ENCODE peak calls at places on chromosomes 12 and 14, in eight cellular contexts. Z is Peyer's patch, C is lung, X is neuronal stem cell, S is adrenal gland, Y is cardiac fibroblast, B is cardiac muscle cell, M is HFF-Myc. L is an unnamed sample.

GRCh38 chr12:69985656-69986055 is 160.6 kb downstream of the MYRFL start:
- DNase-seq in Z (no peak), C (no peak), X (no peak), S (peak), Y (no peak), B (no peak), M (no peak), L (peak)

GRCh38 chr12:94273272-94273671 is 124.9 kb downstream of the PLXNC1 start:
- DNase-seq in Z (no peak), C (no peak), X (no peak), S (no peak), Y (no peak), B (no peak), M (no peak), L (no peak)

GRCh38 chr14:35818346-35819115 is 7.6 kb upstream of the BRMS1L start:
- DNase-seq in Z (no peak), C (no peak), X (no peak), S (peak), Y (peak), B (peak), M (peak), L (peak)

GRCh38 chr14:68174446-68174845 is 354.9 kb downstream of the RAD51B start:
- DNase-seq in Z (no peak), C (no peak), X (no peak), S (no peak), Y (no peak), B (no peak), M (no peak), L (no peak)

GRCh38 chr14:80636071-80636470 is 305.5 kb downstream of the CEP128 start:
- DNase-seq in Z (no peak), C (no peak), X (no peak), S (no peak), Y (peak), B (no peak), M (no peak), L (peak)

GRCh38 chr14:87896393-87897380 is 96.3 kb downstream of the GALC start:
- DNase-seq in Z (no peak), C (no peak), X (peak), S (peak), Y (peak), B (peak), M (peak), L (peak)

GRCh38 chr14:89890589-89890988 is 63.9 kb downstream of the EFCAB11 start:
- DNase-seq in Z (no peak), C (no peak), X (no peak), S (no peak), Y (no peak), B (no peak), M (no peak), L (no peak)

GRCh38 chr14:75141967-75142366 is 15.1 kb upstream of the NEK9 start:
- DNase-seq in Z (no peak), C (no peak), X (no peak), S (no peak), Y (peak), B (peak), M (no peak), L (no peak)

GRCh38 chr14:98512501-98513251 is 759.3 kb downstream of the BCL11B start:
- DNase-seq in Z (no peak), C (no peak), X (no peak), S (no peak), Y (no peak), B (no peak), M (no peak), L (no peak)

GRCh38 chr12:1882850-1883470 is 35.5 kb downstream of the CACNA2D4 start:
- DNase-seq in Z (no peak), C (no peak), X (no peak), S (no peak), Y (no peak), B (no peak), M (no peak), L (no peak)

GRCh38 chr14:68392393-68393085 is 400.3 kb downstream of the ZFP36L1 start:
- DNase-seq in Z (no peak), C (peak), X (peak), S (peak), Y (peak), B (peak), M (no peak), L (no peak)

GRCh38 chr12:54033980-54034783 is 1.3 kb downstream of the HOXC5 start:
- DNase-seq in Z (no peak), C (no peak), X (no peak), S (no peak), Y (no peak), B (no peak), M (no peak), L (peak)

GRCh38 chr12:22529281-22530060 is 14.9 kb downstream of the C2CD5 start:
- DNase-seq in Z (no peak), C (no peak), X (no peak), S (no peak), Y (peak), B (no peak), M (peak), L (peak)

GRCh38 chr12:5905757-5906156 is 39.3 kb downstream of the ANO2 start:
- DNase-seq in Z (no peak), C (no peak), X (no peak), S (no peak), Y (no peak), B (no peak), M (no peak), L (no peak)

GRCh38 chr12:124915249-124916236 is 1.1 kb upstream of the UBC start:
- DNase-seq in Z (peak), C (peak), X (no peak), S (no peak), Y (peak), B (peak), M (no peak), L (peak)

GRCh38 chr14:88790501-88791251 is 2.1 kb downstream of the EML5 start:
- DNase-seq in Z (no peak), C (no peak), X (no peak), S (no peak), Y (no peak), B (no peak), M (no peak), L (no peak)

GRCh38 chr12:5417500-5417899 is 14.4 kb upstream of the NTF3 start:
- DNase-seq in Z (no peak), C (no peak), X (no peak), S (no peak), Y (no peak), B (no peak), M (no peak), L (no peak)

GRCh38 chr12:47755655-47756562 is 2.8 kb downstream of the RAPGEF3 start:
- DNase-seq in Z (no peak), C (no peak), X (no peak), S (no peak), Y (no peak), B (no peak), M (no peak), L (no peak)

GRCh38 chr14:104370256-104370870 is 209.2 kb upstream of the C14orf180 start:
- DNase-seq in Z (no peak), C (no peak), X (no peak), S (no peak), Y (no peak), B (peak), M (no peak), L (peak)

GRCh38 chr12:106246891-106247730 is 709 bp downstream of the CKAP4 start:
- DNase-seq in Z (peak), C (peak), X (peak), S (peak), Y (peak), B (peak), M (no peak), L (no peak)

GRCh38 chr12:120180975-120181374 is 13.5 kb downstream of the GCN1 start:
- DNase-seq in Z (no peak), C (no peak), X (no peak), S (no peak), Y (no peak), B (no peak), M (no peak), L (no peak)

GRCh38 chr12:99372257-99372933 is 275.2 kb upstream of the GARIN6 start:
- DNase-seq in Z (no peak), C (no peak), X (no peak), S (no peak), Y (no peak), B (no peak), M (no peak), L (no peak)

GRCh38 chr12:85016423-85016822 is 19.7 kb downstream of the TSPAN19 start:
- DNase-seq in Z (no peak), C (no peak), X (no peak), S (no peak), Y (peak), B (no peak), M (peak), L (no peak)

GRCh38 chr12:17579148-17580026 is 510.6 kb downstream of the RERGL start:
- DNase-seq in Z (no peak), C (no peak), X (no peak), S (no peak), Y (no peak), B (peak), M (no peak), L (no peak)

GRCh38 chr12:67667276-67668073 is 18.9 kb downstream of the DYRK2 start:
- DNase-seq in Z (no peak), C (peak), X (no peak), S (peak), Y (peak), B (no peak), M (no peak), L (no peak)

GRCh38 chr14:101757839-101758211 is 3.7 kb upstream of the PPP2R5C start:
- DNase-seq in Z (no peak), C (no peak), X (no peak), S (no peak), Y (no peak), B (no peak), M (no peak), L (no peak)

GRCh38 chr14:64541261-64541970 is 875 bp downstream of the HSPA2 start:
- DNase-seq in Z (no peak), C (no peak), X (no peak), S (peak), Y (no peak), B (no peak), M (no peak), L (no peak)

GRCh38 chr12:48995061-48995879 is 3.9 kb downstream of the DDN start:
- DNase-seq in Z (peak), C (peak), X (peak), S (peak), Y (peak), B (peak), M (no peak), L (peak)

GRCh38 chr12:55019784-55020183 is at the start of gene NEUROD4:
- DNase-seq in Z (no peak), C (peak), X (peak), S (peak), Y (peak), B (peak), M (peak), L (peak)

GRCh38 chr12:129911437-129912049 is 7.7 kb upstream of the TMEM132D start:
- DNase-seq in Z (no peak), C (no peak), X (peak), S (peak), Y (peak), B (peak), M (no peak), L (peak)

GRCh38 chr14:104081951-104082464 is 3.5 kb upstream of the ASPG start:
- DNase-seq in Z (no peak), C (no peak), X (no peak), S (peak), Y (no peak), B (no peak), M (no peak), L (no peak)

GRCh38 chr14:95516554-95517209 is at the start of gene SYNE3:
- DNase-seq in Z (peak), C (no peak), X (no peak), S (peak), Y (peak), B (peak), M (no peak), L (peak)

DNA sequence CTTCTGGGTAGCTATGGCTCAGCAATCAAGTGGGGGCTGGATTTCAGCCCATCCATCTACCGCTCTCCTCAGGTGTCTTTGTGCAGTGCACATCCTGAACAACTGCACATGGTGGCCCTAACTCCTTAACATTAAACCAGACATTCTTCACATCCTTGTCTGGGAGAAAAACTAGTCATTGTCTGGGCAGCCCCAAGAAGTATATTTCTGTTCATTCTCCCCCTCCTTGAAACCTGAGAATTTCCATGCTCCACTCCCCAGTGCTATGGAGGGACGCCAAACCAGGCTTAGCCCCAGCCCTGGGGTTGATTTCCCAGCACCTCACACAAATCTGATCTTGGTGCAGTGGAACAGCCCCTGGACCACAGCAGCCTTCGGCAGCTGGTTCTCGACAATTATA is 13.4 kb downstream of the MYL2 start:
- DNase-seq in Z (no peak), C (no peak), X (no peak), S (no peak), Y (peak), B (no peak), M (no peak), L (no peak)
- H3K4me3 ChIP-seq in Z (no peak), C (no peak), X (no peak), S (no peak), Y (no peak), B (no peak), M (no peak), L (no peak)

GRCh38 chr12:51820721-51821422 is 27.6 kb downstream of the FIGNL2 start:
- DNase-seq in Z (peak), C (no peak), X (peak), S (no peak), Y (peak), B (peak), M (no peak), L (peak)

GRCh38 chr12:51821423-51822260 is 26.9 kb downstream of the FIGNL2 start:
- DNase-seq in Z (no peak), C (no peak), X (no peak), S (no peak), Y (no peak), B (no peak), M (no peak), L (peak)

GRCh38 chr12:51818086-51818485 is 30.4 kb downstream of the FIGNL2 start:
- DNase-seq in Z (no peak), C (no peak), X (no peak), S (no peak), Y (no peak), B (no peak), M (no peak), L (no peak)

GRCh38 chr12:51818567-51819300 is 29.8 kb downstream of the FIGNL2 start:
- DNase-seq in Z (no peak), C (no peak), X (no peak), S (no peak), Y (peak), B (no peak), M (peak), L (no peak)

DNA sequence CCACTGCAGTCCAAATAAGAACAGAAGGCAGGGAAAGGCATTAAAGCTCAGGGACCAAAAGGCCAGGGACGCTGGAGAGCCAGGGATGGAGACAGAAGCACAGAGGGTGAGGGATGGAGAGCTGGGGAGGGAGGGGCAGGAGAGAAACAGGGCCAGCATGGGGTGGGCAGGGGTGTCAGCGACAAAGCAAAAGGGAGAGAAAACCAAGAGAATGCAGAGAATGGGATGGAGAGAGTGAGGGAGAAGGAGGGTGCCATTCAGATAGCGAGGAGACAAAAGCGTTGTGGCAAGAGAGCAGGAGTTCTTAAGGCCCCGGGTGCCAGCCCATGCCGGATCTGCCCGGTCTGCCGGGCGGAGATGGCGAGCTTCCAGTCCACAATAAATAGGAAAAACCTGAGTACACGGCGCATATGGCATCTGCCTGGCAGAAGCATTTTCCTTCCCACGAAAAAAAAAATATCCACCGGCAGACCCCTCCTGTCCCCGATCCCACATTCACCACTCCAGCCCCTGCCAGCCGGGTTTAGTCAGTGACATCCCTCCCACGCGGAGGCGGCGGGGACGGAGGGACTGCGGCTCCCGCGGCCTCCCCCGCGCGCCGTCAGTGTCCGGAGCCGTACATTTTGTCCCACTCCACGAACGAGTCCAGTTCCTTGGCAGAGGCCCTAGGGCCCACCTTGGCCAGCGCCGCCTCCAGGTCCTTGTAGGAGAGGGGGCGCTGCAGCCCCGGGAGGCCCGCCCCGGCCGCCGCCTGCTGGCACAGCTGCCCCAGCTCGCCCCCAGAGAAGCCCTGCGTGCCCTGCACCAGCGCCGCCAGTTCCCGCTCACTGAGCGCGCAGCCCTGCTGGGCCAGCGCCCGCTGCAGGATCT is 28.4 kb downstream of the FIGNL2 start:
- DNase-seq in Z (peak), C (no peak), X (no peak), S (no peak), Y (no peak), B (no peak), M (no peak), L (no peak)
- H3K4me3 ChIP-seq in Z (peak), C (no peak), X (peak), S (no peak), Y (peak), B (peak), M (no peak), L (peak)

GRCh38 chr14:52052289-52052943 is 16.4 kb downstream of the NID2 start:
- DNase-seq in Z (no peak), C (no peak), X (no peak), S (no peak), Y (peak), B (no peak), M (no peak), L (no peak)
- H3K4me3 ChIP-seq in Z (no peak), C (no peak), X (no peak), S (no peak), Y (no peak), B (peak), M (no peak), L (no peak)

GRCh38 chr14:52948039-52948438 is 2.8 kb downstream of the FERMT2 start:
- DNase-seq in Z (no peak), C (no peak), X (no peak), S (no peak), Y (no peak), B (no peak), M (no peak), L (no peak)

GRCh38 chr14:52948836-52949235 is 2.0 kb downstream of the FERMT2 start:
- DNase-seq in Z (no peak), C (no peak), X (no peak), S (no peak), Y (no peak), B (no peak), M (no peak), L (peak)

GRCh38 chr14:52949711-52950409 is 990 bp downstream of the FERMT2 start:
- DNase-seq in Z (no peak), C (peak), X (no peak), S (no peak), Y (peak), B (peak), M (no peak), L (peak)

GRCh38 chr14:52950410-52950897 is 396 bp downstream of the FERMT2 start:
- DNase-seq in Z (no peak), C (peak), X (peak), S (peak), Y (peak), B (peak), M (peak), L (peak)

DNA sequence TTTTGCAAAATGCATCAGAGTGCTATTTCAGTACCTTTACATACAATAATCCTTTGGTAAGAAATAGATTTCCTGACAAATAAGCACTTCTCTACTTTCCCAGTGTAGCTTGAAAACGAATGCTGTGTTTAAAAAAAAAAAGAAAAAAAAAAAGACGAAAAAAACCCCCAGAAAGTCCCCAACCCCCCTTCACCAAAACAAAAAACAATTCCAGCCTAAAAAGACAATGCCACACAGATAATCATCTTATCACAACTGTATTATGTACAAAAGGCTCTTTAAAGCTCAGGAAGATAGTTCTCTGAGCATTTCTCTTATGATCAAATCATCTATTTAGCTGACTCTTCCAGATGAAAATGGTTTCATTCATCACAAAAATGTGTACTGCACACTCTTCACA is 1.6 kb downstream of the FERMT2 start:
- DNase-seq in Z (no peak), C (no peak), X (no peak), S (no peak), Y (no peak), B (no peak), M (no peak), L (no peak)
- H3K4me3 ChIP-seq in Z (peak), C (no peak), X (no peak), S (peak), Y (peak), B (peak), M (peak), L (peak)

DNA sequence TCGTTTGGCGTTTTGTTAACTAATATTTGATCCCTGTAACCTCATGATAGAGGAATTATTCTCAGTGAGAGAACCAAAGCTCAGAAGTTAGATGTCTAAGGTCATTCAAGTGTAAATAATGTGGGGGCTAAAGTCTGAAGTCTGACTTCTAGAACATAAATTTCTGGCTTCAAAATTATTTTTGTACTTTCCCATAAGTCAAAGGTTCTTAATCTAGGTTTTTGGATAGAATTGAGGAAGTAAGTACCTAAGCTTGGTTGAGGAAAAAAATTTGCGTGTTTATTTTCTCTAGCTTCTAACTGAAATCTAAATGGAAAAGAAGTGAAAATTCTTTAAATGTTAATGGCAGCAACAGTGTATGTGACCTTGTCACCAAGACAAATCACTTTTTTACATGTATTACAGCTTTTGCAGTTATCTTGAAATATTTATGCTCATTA is 2.3 kb downstream of the LARP4 start:
- DNase-seq in Z (no peak), C (no peak), X (no peak), S (no peak), Y (no peak), B (no peak), M (no peak), L (no peak)
- H3K4me3 ChIP-seq in Z (peak), C (no peak), X (no peak), S (peak), Y (peak), B (peak), M (peak), L (peak)

GRCh38 chr14:102819176-102819628 is 42.0 kb downstream of the TRAF3 start:
- DNase-seq in Z (peak), C (no peak), X (no peak), S (no peak), Y (no peak), B (no peak), M (no peak), L (no peak)
- H3K4me3 ChIP-seq in Z (peak), C (no peak), X (peak), S (no peak), Y (no peak), B (no peak), M (no peak), L (no peak)

GRCh38 chr14:24145700-24146621 is at the start of gene PSME2:
- DNase-seq in Z (no peak), C (no peak), X (no peak), S (no peak), Y (no peak), B (no peak), M (no peak), L (no peak)

GRCh38 chr14:24144451-24144850 is 2.0 kb downstream of the PSME2 start:
- DNase-seq in Z (no peak), C (no peak), X (no peak), S (no peak), Y (no peak), B (no peak), M (no peak), L (no peak)

GRCh38 chr14:24143511-24143910 is 2.1 kb upstream of the EMC9 start:
- DNase-seq in Z (no peak), C (no peak), X (no peak), S (no peak), Y (no peak), B (no peak), M (no peak), L (no peak)

GRCh38 chr14:24146622-24146977 is 190 bp upstream of the PSME2 start:
- DNase-seq in Z (peak), C (peak), X (peak), S (peak), Y (peak), B (peak), M (peak), L (peak)

GRCh38 chr14:24145219-24145618 is 1.2 kb downstream of the PSME2 start:
- DNase-seq in Z (no peak), C (no peak), X (no peak), S (no peak), Y (no peak), B (no peak), M (no peak), L (no peak)
- H3K4me3 ChIP-seq in Z (peak), C (no peak), X (peak), S (no peak), Y (no peak), B (no peak), M (peak), L (peak)